ENCODE peak calls at places on chromosomes 16 and 17, in five cellular contexts. O is mammary epithelial cell, Y is Peyer's patch, D is neural progenitor cell, Q is HFF-Myc. W is an unnamed sample.

GRCh38 chr16:70793851-70794502 is 7.0 kb downstream of the VAC14 start:
- DNase-seq in O (no peak), Y (no peak), D (no peak), Q (no peak), W (no peak)

GRCh38 chr16:4182581-4183257 is 59.2 kb downstream of the SRL start:
- DNase-seq in Y (no peak), D (no peak), Q (no peak), O (no peak), W (no peak)

GRCh38 chr17:67942810-67943209 is 53.5 kb downstream of the C17orf58 start:
- DNase-seq in Q (no peak), Y (no peak), O (no peak), D (no peak), W (peak; percentile 31)

GRCh38 chr17:32445075-32445427 is 741 bp downstream of the PSMD11 start:
- DNase-seq in O (peak; percentile 78), Q (peak; percentile 20), Y (peak; percentile 53), D (peak; percentile 48), W (peak; percentile 63)

GRCh38 chr17:20997711-20998570 is 44.9 kb downstream of the USP22 start:
- DNase-seq in O (no peak), Y (peak; percentile 40), Q (no peak), D (no peak), W (no peak)

GRCh38 chr17:27994586-27994985 is 47.9 kb upstream of the NLK start:
- DNase-seq in D (no peak), Q (no peak), Y (no peak), O (no peak), W (no peak)

GRCh38 chr16:11609474-11610120 is 22.9 kb upstream of the LITAF start:
- DNase-seq in O (no peak), Q (no peak), Y (no peak), D (peak; percentile 51), W (no peak)

GRCh38 chr17:64732336-64733006 is 70.4 kb upstream of the SMURF2 start:
- DNase-seq in Q (peak; percentile 82), D (no peak), O (no peak), Y (no peak), W (peak; percentile 86)

GRCh38 chr17:34299918-34300600 is 14.5 kb downstream of the CCL11 start:
- DNase-seq in Q (no peak), D (no peak), Y (no peak), O (no peak), W (peak; percentile 52)

GRCh38 chr17:32596666-32597065 is 109.9 kb downstream of the CDK5R1 start:
- DNase-seq in Q (no peak), O (no peak), D (no peak), Y (no peak), W (no peak)

DNA sequence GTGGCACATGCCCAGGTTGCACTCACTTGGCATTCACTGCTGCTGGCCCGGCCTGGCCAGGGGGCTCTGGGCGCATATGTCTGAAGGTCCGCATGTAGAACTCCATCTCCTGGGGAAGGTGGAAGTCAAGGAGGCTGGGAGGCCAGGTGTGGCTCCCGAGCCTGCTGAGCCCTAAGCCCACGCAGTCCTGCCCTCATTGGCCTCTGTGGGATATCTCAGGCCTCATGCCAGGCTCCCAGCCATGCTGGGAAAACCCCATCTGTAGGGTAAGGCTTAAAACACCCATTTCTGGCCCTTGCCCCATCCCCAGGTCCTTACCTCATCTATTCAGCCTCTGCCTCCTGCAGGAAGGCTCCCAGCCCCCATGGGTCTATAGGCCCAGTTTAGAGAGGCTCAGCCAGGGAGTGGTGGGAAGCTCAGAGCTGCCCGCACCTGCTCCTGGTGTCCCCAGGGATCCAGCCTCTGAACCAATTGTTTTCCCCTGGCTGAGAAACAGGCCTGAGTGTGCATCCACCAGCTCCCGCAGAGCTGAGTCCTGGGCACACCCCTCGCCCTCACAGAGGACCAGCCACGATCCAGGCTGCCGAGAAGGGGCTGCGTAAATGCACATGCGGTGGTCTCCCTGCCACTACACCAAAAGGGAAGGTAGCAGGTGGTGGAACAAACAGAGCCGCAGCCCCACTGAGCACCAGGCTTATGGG is 2.3 kb upstream of the TPPP3 start:
- DNase-seq in Y (no peak), O (peak; percentile 57), D (peak; percentile 67), Q (no peak), W (peak; percentile 49)
- H3K4me3 ChIP-seq in Y (no peak overlapping the region), O (no peak overlapping the region), D (peak overlapping the region; percentile 22), Q (no peak overlapping the region), W (no peak overlapping the region)

GRCh38 chr16:56892705-56893104 is 27.7 kb downstream of the SLC12A3 start:
- DNase-seq in D (no peak), O (no peak), Y (no peak), Q (no peak), W (no peak)
- TF ChIP-seq CTCF in D (no peak), O (no peak), Y (no peak), Q (no peak), W (no peak)

GRCh38 chr17:38419508-38419981 is 8.7 kb upstream of the ARHGAP23 start:
- DNase-seq in D (no peak), Y (no peak), Q (no peak), O (no peak), W (no peak)

GRCh38 chr17:38418693-38419507 is 9.4 kb upstream of the ARHGAP23 start:
- DNase-seq in D (peak; percentile 64), Q (no peak), Y (no peak), O (no peak), W (no peak)

GRCh38 chr17:38416840-38417209 is 11.4 kb upstream of the ARHGAP23 start:
- DNase-seq in O (no peak), D (no peak), Q (no peak), Y (no peak), W (no peak)

GRCh38 chr17:38417210-38417951 is 10.9 kb upstream of the ARHGAP23 start:
- DNase-seq in D (no peak), Q (no peak), Y (no peak), O (no peak), W (no peak)

GRCh38 chr17:38418069-38418692 is 10.1 kb upstream of the ARHGAP23 start:
- DNase-seq in Q (no peak), Y (no peak), D (no peak), O (no peak), W (no peak)
- H3K4me3 ChIP-seq in Q (no peak overlapping the region), Y (no peak overlapping the region), D (no peak overlapping the region), O (no peak overlapping the region), W (no peak overlapping the region)

GRCh38 chr17:10292057-10292931 is 80.5 kb downstream of the MYH13 start:
- DNase-seq in Q (no peak), O (peak; percentile 12), Y (no peak), D (no peak), W (peak; percentile 84)

GRCh38 chr17:10294162-10294561 is 78.6 kb downstream of the MYH13 start:
- DNase-seq in Q (no peak), O (no peak), D (no peak), Y (no peak), W (no peak)

GRCh38 chr17:10290046-10290445 is 82.8 kb downstream of the MYH13 start:
- DNase-seq in Y (no peak), O (no peak), D (no peak), Q (no peak), W (peak; percentile 66)

GRCh38 chr17:10297691-10298090 is 75.1 kb downstream of the MYH13 start:
- DNase-seq in Q (no peak), Y (no peak), D (no peak), O (no peak), W (no peak)

DNA sequence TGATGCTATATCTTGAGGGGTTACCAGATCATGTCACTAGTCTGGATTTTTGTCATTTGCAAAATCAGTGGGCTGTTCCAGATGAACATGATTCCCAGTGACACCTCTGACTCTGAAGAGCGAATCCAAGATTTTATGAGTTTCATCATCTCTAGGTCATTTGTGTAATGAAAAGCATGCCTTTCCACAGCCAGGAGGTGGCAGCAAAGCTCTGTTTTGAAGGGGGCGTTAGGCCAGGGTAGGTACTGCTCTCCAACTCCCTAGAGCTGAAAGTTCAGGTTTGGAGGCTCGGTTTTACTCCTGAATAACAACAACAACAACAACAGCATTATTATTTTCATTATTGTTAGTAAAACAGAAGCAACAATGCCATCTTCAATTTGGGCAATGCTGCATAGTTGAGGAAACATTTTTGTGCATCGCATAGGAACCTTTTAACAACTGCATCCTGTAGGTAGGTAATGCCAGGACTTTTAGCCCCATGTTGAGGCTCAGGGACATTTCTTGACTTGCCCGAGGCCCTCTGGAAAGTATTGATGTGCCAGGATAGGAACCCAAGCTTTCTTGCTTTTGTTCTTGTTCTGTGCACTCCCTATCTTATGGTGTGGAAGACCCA is 77.0 kb downstream of the MYH13 start:
- DNase-seq in O (peak; percentile 2), Q (peak; percentile 33), Y (no peak), D (peak; percentile 78), W (peak; percentile 67)
- TF ChIP-seq CTCF in O (peak; percentile 65), Q (peak; percentile 81), Y (peak; percentile 52), D (peak; percentile 87), W (peak; percentile 75)

DNA sequence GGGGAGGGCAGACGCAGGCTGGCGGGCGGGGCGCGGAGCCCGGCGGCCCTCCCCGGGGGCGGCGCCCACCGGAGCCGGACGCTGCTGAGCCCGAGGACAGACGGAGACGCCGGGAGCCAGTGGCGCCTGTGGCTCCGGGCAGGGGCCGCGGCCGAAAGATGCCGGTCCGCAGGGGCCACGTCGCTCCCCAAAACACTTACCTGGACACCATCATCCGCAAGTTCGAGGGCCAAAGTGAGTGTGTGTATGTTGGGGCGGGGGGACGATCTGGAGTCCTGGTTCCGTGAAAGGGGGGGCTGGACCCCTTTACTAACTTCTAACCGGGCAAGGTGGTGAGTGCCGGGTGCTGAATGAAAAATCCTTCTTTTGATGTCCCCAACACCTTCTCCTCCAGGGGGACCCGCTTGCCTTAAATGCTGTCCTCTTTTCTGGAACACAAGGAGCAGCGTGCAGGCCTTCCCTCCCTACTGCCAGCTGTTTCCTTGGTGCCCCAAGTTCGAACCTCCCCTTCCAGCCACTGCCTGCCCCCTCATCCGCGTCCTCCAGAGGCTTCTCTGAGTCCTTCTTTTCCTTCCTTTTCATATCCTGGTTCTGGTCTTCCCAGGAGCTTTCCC is at the start of gene KCNH6:
- DNase-seq in D (peak; percentile 55), O (no peak), Q (no peak), Y (no peak), W (no peak)
- H3K4me3 ChIP-seq in D (peak within 1 kb of the TSS; percentile 41), O (no peak within 1 kb of the TSS), Q (no peak within 1 kb of the TSS), Y (peak within 1 kb of the TSS; percentile 53), W (peak within 1 kb of the TSS; percentile 29)

DNA sequence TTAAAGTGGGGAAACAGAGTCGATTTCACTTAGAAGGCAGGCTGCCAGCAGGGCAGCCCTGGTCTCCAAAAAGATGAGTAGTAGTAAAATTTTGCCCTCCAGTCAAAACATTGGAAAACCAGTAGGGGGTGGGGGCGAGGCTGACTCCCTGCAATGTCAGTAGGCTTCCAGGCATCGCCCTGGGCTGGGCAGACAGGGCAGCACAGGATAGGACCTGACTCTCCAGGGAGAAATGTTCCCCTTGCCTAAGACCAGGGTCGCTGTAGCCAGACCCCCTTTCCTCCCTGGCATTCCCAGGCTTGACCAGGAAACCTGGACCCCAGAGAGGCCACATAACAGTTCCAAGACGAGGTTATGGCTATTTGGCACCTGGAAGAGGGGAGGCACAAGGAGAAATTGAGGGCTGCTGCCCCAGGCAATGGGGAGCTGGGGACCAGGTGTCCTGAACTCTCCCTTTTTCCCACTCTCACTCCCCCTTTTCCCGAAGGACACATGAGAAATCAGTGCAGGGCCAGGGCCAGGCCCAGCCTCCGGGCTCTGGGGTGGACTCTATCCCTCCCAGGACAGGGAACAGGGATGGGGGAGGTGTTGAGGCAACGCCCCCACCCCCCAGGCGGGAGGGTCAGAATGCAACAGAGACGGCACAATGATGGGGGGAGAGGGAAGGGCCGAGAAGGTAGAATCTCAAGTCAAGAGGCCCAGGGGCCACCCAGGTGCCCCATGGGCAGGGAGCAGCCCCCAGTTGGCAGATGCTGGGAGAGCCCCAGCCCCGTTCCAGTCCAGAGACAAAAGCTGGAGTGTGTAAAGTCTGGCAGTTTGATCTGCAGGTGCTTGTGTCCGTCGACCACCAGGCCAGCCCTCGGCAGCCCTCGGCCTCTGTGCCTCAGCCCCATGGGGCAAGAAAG is 4.5 kb upstream of the SAMD14 start:
- DNase-seq in D (no peak), O (no peak), Q (no peak), Y (no peak), W (no peak)
- TF ChIP-seq CTCF in D (no peak), O (no peak), Q (no peak), Y (no peak), W (no peak)

W was measured in cardiac fibroblast.